ENCODE peak calls at places on chromosome 4, in eight cellular contexts. U is fibroblast of villous mesenchyme, M is choroid plexus epithelial cell, O is SJSA1, J is iPS DF 6.9, Y is trophoblast cell, R is cardiac muscle cell, F is heart left ventricle. A is an unnamed sample.

GRCh38 chr4:176792348-176793059 is at the start of gene VEGFC:
- DNase-seq in U (peak; percentile 74), M (peak; percentile 69), O (peak; percentile 61), J (no peak), Y (peak; percentile 25), R (peak; percentile 87), F (peak; percentile 70), A (no peak)

GRCh38 chr4:146916479-146917076 is 29.1 kb downstream of the TTC29 start:
- DNase-seq in U (peak; percentile 62), M (peak; percentile 69), O (peak; percentile 12), J (peak; percentile 4), Y (peak; percentile 77), R (peak; percentile 39), F (no peak), A (peak; percentile 26)

GRCh38 chr4:17068885-17069284 is 170.4 kb upstream of the LDB2 start:
- DNase-seq in U (peak; percentile 67), M (no peak), O (no peak), J (no peak), Y (no peak), R (no peak), F (no peak), A (no peak)

GRCh38 chr4:113122066-113122465 is 72.6 kb downstream of the ANK2 start:
- DNase-seq in U (no peak), M (no peak), O (no peak), J (no peak), Y (no peak), R (no peak), F (no peak), A (no peak)

GRCh38 chr4:87025614-87026041 is 90.8 kb downstream of the AFF1 start:
- DNase-seq in U (no peak), M (no peak), O (no peak), J (no peak), Y (peak; percentile 45), R (no peak), F (no peak), A (no peak)

GRCh38 chr4:26576171-26576829 is 7.6 kb upstream of the TBC1D19 start:
- DNase-seq in U (peak; percentile 33), M (peak; percentile 63), O (peak; percentile 71), J (no peak), Y (peak; percentile 43), R (no peak), F (no peak), A (no peak)

GRCh38 chr4:119124314-119124713 is 11.3 kb upstream of the MYOZ2 start:
- DNase-seq in U (peak; percentile 87), M (peak; percentile 58), O (no peak), J (no peak), Y (no peak), R (no peak), F (no peak), A (no peak)

GRCh38 chr4:38140643-38141203 is 180.5 kb downstream of the PTTG2 start:
- DNase-seq in U (no peak), M (no peak), O (no peak), J (no peak), Y (no peak), R (no peak), F (no peak), A (no peak)

GRCh38 chr4:173752610-173753009 is 222.6 kb upstream of the HAND2 start:
- DNase-seq in U (no peak), M (peak; percentile 9), O (peak; percentile 19), J (peak; percentile 67), Y (no peak), R (peak; percentile 10), F (no peak), A (peak; percentile 58)

GRCh38 chr4:40579983-40580382 is 49.7 kb downstream of the RBM47 start:
- DNase-seq in U (no peak), M (no peak), O (no peak), J (no peak), Y (no peak), R (no peak), F (no peak), A (no peak)

GRCh38 chr4:169912996-169913395 is 113.2 kb downstream of the MFAP3L start:
- DNase-seq in U (no peak), M (no peak), O (no peak), J (no peak), Y (no peak), R (no peak), F (no peak), A (no peak)

GRCh38 chr4:96642486-96642885 is 802.6 kb downstream of the PDHA2 start:
- DNase-seq in U (no peak), M (no peak), O (no peak), J (peak; percentile 2), Y (no peak), R (no peak), F (no peak), A (no peak)

GRCh38 chr4:7518871-7519637 is 84.3 kb upstream of the PSAPL1 start:
- DNase-seq in U (no peak), M (no peak), O (no peak), J (no peak), Y (no peak), R (no peak), F (peak; percentile 67), A (no peak)

GRCh38 chr4:164438321-164438720 is 315.6 kb upstream of the SMIM31 start:
- DNase-seq in U (peak; percentile 13), M (peak; percentile 25), O (peak; percentile 12), J (no peak), Y (peak; percentile 37), R (no peak), F (no peak), A (no peak)

GRCh38 chr4:138666366-138666765 is 349.2 kb upstream of the NOCT start:
- DNase-seq in U (no peak), M (no peak), O (no peak), J (no peak), Y (no peak), R (no peak), F (no peak), A (no peak)

GRCh38 chr4:25401066-25401465 is 24.0 kb downstream of the ANAPC4 start:
- DNase-seq in U (no peak), M (peak; percentile 55), O (peak; percentile 1), J (no peak), Y (no peak), R (no peak), F (no peak), A (no peak)
- H3K4me3 ChIP-seq in U (no peak overlapping the region), M (no peak overlapping the region), O (no peak overlapping the region), J (no peak overlapping the region), Y (no peak overlapping the region), R (no peak overlapping the region), F (no peak overlapping the region), A (no peak overlapping the region)

GRCh38 chr4:188414441-188414840 is 275.2 kb downstream of the TRIML1 start:
- DNase-seq in U (no peak), M (no peak), O (no peak), J (no peak), Y (peak; percentile 37), R (no peak), F (no peak), A (no peak)

GRCh38 chr4:188411805-188412204 is 272.6 kb downstream of the TRIML1 start:
- DNase-seq in U (no peak), M (no peak), O (no peak), J (no peak), Y (no peak), R (no peak), F (no peak), A (no peak)

GRCh38 chr4:188408244-188409067 is 269.2 kb downstream of the TRIML1 start:
- DNase-seq in U (no peak), M (no peak), O (no peak), J (no peak), Y (no peak), R (no peak), F (no peak), A (no peak)

GRCh38 chr4:188417181-188417580 is 277.9 kb downstream of the TRIML1 start:
- DNase-seq in U (no peak), M (no peak), O (no peak), J (no peak), Y (no peak), R (peak; percentile 57), F (no peak), A (no peak)

DNA sequence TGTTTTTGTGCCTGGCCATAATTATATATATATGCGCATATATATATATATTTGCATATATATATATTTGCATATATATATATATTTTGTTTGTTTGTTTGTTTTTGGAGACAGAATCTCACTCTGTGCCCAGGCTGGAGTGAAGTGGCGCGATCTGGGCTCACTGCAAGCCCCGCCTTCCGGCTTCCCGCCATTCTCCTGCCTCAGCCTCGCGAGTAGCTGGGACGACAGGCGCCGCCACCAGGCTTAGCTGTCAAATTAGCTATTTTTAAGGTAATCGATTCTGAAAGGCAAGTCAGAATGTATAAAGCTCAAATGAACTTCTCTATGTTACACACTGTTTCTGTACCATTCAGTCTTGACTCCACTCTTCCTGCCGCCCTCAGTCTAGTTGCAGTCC is 273.3 kb downstream of the TRIML1 start:
- DNase-seq in U (no peak), M (no peak), O (no peak), J (no peak), Y (no peak), R (no peak), F (no peak), A (no peak)
- H3K4me3 ChIP-seq in U (no peak overlapping the region), M (no peak overlapping the region), O (no peak overlapping the region), J (no peak overlapping the region), Y (no peak overlapping the region), R (no peak overlapping the region), F (no peak overlapping the region), A (no peak overlapping the region)

GRCh38 chr4:156677656-156678055 is 293.9 kb downstream of the PDGFC start:
- DNase-seq in U (no peak), M (no peak), O (no peak), J (no peak), Y (no peak), R (no peak), F (no peak), A (no peak)
- H3K4me3 ChIP-seq in U (no peak overlapping the region), M (no peak overlapping the region), O (no peak overlapping the region), J (no peak overlapping the region), Y (no peak overlapping the region), R (no peak overlapping the region), F (no peak overlapping the region), A (no peak overlapping the region)

GRCh38 chr4:23889368-23889767 is 479 bp downstream of the PPARGC1A start:
- DNase-seq in U (no peak), M (no peak), O (no peak), J (no peak), Y (no peak), R (no peak), F (no peak), A (no peak)

GRCh38 chr4:23891064-23891421 is 1.2 kb upstream of the PPARGC1A start:
- DNase-seq in U (no peak), M (no peak), O (no peak), J (no peak), Y (no peak), R (no peak), F (no peak), A (no peak)

GRCh38 chr4:23890369-23891063 is 669 bp upstream of the PPARGC1A start:
- DNase-seq in U (peak; percentile 50), M (peak; percentile 11), O (peak; percentile 4), J (no peak), Y (peak; percentile 47), R (peak; percentile 43), F (no peak), A (no peak)

GRCh38 chr4:23888421-23889319 is 1.2 kb downstream of the PPARGC1A start:
- DNase-seq in U (peak; percentile 35), M (peak; percentile 51), O (peak; percentile 26), J (no peak), Y (peak; percentile 13), R (peak; percentile 83), F (no peak), A (no peak)

DNA sequence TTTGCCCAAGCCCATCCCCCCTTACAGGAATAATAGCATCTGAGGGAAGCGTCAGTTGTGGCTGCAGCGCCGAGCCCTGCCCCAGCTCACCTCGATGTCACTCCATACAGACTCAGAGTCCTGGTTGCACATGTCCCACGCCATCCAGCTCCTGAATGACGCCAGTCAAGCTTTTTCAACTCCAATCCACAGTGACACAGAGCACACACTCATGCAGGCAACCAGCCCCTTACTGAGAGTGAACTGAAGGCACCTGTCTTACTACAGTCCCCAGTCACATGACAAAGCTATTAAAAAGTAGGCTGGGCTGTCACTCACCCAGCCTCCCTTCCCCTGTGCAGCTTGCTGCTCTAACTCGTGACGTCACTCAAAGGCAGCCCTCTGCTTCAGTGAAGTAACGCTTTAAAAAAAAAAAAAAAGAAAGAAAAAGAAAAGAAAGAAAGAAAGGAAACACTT is at the start of gene PPARGC1A:
- DNase-seq in U (peak; percentile 43), M (peak; percentile 39), O (peak; percentile 12), J (no peak), Y (peak; percentile 1), R (peak; percentile 87), F (peak; percentile 73), A (no peak)
- H3K4me3 ChIP-seq in U (peak within 1 kb of the TSS; percentile 54), M (peak within 1 kb of the TSS; percentile 44), O (peak within 1 kb of the TSS; percentile 29), J (no peak within 1 kb of the TSS), Y (peak within 1 kb of the TSS; percentile 51), R (peak within 1 kb of the TSS; percentile 63), F (peak within 1 kb of the TSS; percentile 50), A (no peak within 1 kb of the TSS)

A was measured in HCT116.